ENCODE peak calls at places on chromosomes 16 and 17, in six cellular contexts. I is fibroblast of lung, U is heart right ventricle, P is heart left ventricle, R is lung, M is gastrocnemius medialis. K is an unnamed sample.

GRCh38 chr17:11853321-11854151 is 143.7 kb downstream of the ZNF18 start:
- DNase-seq in I (no peak), U (no peak), P (no peak), R (no peak), M (no peak), K (peak)

GRCh38 chr17:37088913-37089312 is 140.2 kb downstream of the AATF start:
- DNase-seq in I (no peak), U (no peak), P (no peak), R (no peak), M (no peak), K (peak)

GRCh38 chr17:77831497-77832179 is 126.9 kb upstream of the TNRC6C start:
- DNase-seq in I (peak), U (no peak), P (no peak), R (no peak), M (peak), K (no peak)

GRCh38 chr17:61593404-61593803 is 2.4 kb upstream of the NACA2 start:
- DNase-seq in I (no peak), U (no peak), P (no peak), R (no peak), M (no peak), K (no peak)

GRCh38 chr17:70270554-70270953 is 101.2 kb downstream of the KCNJ2 start:
- DNase-seq in I (no peak), U (no peak), P (no peak), R (no peak), M (no peak), K (no peak)

GRCh38 chr17:13864551-13864950 is 204.8 kb upstream of the COX10 start:
- DNase-seq in I (peak), U (no peak), P (no peak), R (no peak), M (no peak), K (no peak)

GRCh38 chr17:55334881-55335523 is 70.2 kb downstream of the HLF start:
- DNase-seq in I (no peak), U (no peak), P (no peak), R (no peak), M (no peak), K (no peak)

GRCh38 chr16:57422026-57422944 is 17.7 kb downstream of the CCL17 start:
- DNase-seq in I (peak), U (peak), P (no peak), R (no peak), M (no peak), K (no peak)

GRCh38 chr17:69565447-69565846 is 150.9 kb downstream of the MAP2K6 start:
- DNase-seq in I (no peak), U (no peak), P (no peak), R (no peak), M (no peak), K (no peak)

GRCh38 chr17:77076046-77076882 is 64.5 kb upstream of the SEC14L1 start:
- DNase-seq in I (no peak), U (no peak), P (no peak), R (no peak), M (no peak), K (no peak)

GRCh38 chr16:75044800-75045361 is 46.1 kb downstream of the ZNRF1 start:
- DNase-seq in I (peak), U (peak), P (no peak), R (peak), M (peak), K (no peak)

GRCh38 chr16:8572919-8573724 is 17.2 kb downstream of the TMEM114 start:
- DNase-seq in I (peak), U (no peak), P (no peak), R (no peak), M (no peak), K (no peak)

GRCh38 chr17:2931426-2931825 is 132.0 kb downstream of the OR1D5 start:
- DNase-seq in I (no peak), U (no peak), P (no peak), R (no peak), M (no peak), K (no peak)

GRCh38 chr16:962901-963814 is 7.6 kb downstream of the LMF1 start:
- DNase-seq in I (no peak), U (no peak), P (no peak), R (no peak), M (no peak), K (no peak)

GRCh38 chr17:78365561-78366108 is 5.8 kb upstream of the SOCS3 start:
- DNase-seq in I (peak), U (no peak), P (no peak), R (no peak), M (no peak), K (no peak)

GRCh38 chr16:68744744-68745280 is 7.7 kb downstream of the CDH1 start:
- DNase-seq in I (no peak), U (no peak), P (no peak), R (peak), M (no peak), K (no peak)

GRCh38 chr17:48470388-48471034 is 40.5 kb upstream of the SKAP1 start:
- DNase-seq in I (peak), U (no peak), P (no peak), R (no peak), M (no peak), K (no peak)

GRCh38 chr16:53504665-53505064 is 1.7 kb upstream of the AKTIP start:
- DNase-seq in I (no peak), U (no peak), P (no peak), R (no peak), M (no peak), K (no peak)

GRCh38 chr16:89502319-89502843 is 5.8 kb upstream of the SPG7 start:
- DNase-seq in I (no peak), U (no peak), P (no peak), R (peak), M (no peak), K (no peak)

GRCh38 chr16:4661661-4662060 is 31.7 kb upstream of the NUDT16L1 start:
- DNase-seq in I (no peak), U (no peak), P (no peak), R (peak), M (no peak), K (no peak)

GRCh38 chr16:78122774-78123315 is 23.4 kb downstream of the WWOX start:
- DNase-seq in I (peak), U (no peak), P (no peak), R (no peak), M (no peak), K (peak)

GRCh38 chr17:17904171-17905035 is 67.6 kb upstream of the SREBF1 start:
- DNase-seq in I (no peak), U (no peak), P (no peak), R (no peak), M (no peak), K (no peak)

GRCh38 chr17:48240562-48241130 is 133.1 kb downstream of the SNX11 start:
- DNase-seq in I (no peak), U (no peak), P (no peak), R (no peak), M (no peak), K (no peak)

GRCh38 chr17:58279736-58280479 is 827 bp downstream of the MPO start:
- DNase-seq in I (no peak), U (no peak), P (no peak), R (no peak), M (no peak), K (no peak)

GRCh38 chr16:117381-118365 is 20.8 kb downstream of the NPRL3 start:
- DNase-seq in I (peak), U (peak), P (no peak), R (peak), M (peak), K (no peak)

GRCh38 chr17:61926831-61927210 is 961 bp downstream of the INTS2 start:
- DNase-seq in I (peak), U (no peak), P (no peak), R (no peak), M (no peak), K (no peak)

GRCh38 chr16:63613701-63614100 is 1508.2 kb downstream of the CDH11 start:
- DNase-seq in I (peak), U (no peak), P (no peak), R (no peak), M (no peak), K (no peak)

GRCh38 chr17:49677134-49677932 is 564 bp downstream of the SPOP start:
- DNase-seq in I (peak), U (peak), P (peak), R (peak), M (peak), K (peak)

GRCh38 chr17:49487202-49487601 is 7.9 kb upstream of the NGFR start:
- DNase-seq in I (no peak), U (no peak), P (no peak), R (no peak), M (no peak), K (no peak)

GRCh38 chr16:69520800-69521602 is 44.8 kb upstream of the NFAT5 start:
- DNase-seq in I (peak), U (no peak), P (no peak), R (no peak), M (no peak), K (no peak)

GRCh38 chr16:81604960-81605383 is 160.4 kb downstream of the CMIP start:
- DNase-seq in I (peak), U (no peak), P (peak), R (no peak), M (no peak), K (no peak)

GRCh38 chr17:12180644-12181261 is 160.1 kb downstream of the MAP2K4 start:
- DNase-seq in I (peak), U (peak), P (no peak), R (no peak), M (no peak), K (no peak)

GRCh38 chr16:75559564-75560372 is 3.7 kb upstream of the TMEM231 start:
- DNase-seq in I (peak), U (peak), P (no peak), R (no peak), M (peak), K (no peak)

GRCh38 chr17:81647640-81648012 is 8.7 kb downstream of the PDE6G start:
- DNase-seq in I (no peak), U (no peak), P (no peak), R (no peak), M (no peak), K (no peak)

GRCh38 chr17:35052780-35053179 is 10.7 kb downstream of the RFFL start:
- DNase-seq in I (no peak), U (no peak), P (no peak), R (no peak), M (no peak), K (no peak)

GRCh38 chr17:35052240-35052608 is 11.3 kb downstream of the RFFL start:
- DNase-seq in I (peak), U (no peak), P (no peak), R (no peak), M (no peak), K (no peak)

GRCh38 chr17:35050170-35050569 is 13.3 kb downstream of the RFFL start:
- DNase-seq in I (no peak), U (no peak), P (no peak), R (no peak), M (no peak), K (no peak)

GRCh38 chr17:35051579-35052239 is 11.8 kb downstream of the RFFL start:
- DNase-seq in I (no peak), U (no peak), P (no peak), R (no peak), M (no peak), K (no peak)

DNA sequence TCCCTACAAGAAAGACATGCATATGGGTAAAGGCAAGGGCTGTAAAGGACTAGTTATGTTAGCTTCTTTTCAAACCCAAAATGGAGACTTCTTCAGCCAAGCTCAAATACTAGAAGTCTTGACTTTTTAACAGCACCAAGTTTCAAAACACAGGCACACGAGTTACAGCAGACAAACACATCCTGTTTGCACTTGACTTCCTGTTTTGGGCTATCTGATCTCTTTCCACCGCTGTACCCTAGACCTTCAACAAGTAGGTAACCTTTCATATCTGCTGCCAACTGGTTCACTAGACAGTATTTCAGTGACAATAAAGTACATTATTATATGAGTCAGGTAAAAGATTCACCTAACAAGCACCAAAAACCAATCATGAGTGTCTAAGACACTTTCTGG is 12.3 kb downstream of the RFFL start:
- DNase-seq in I (no peak), U (no peak), P (no peak), R (no peak), M (no peak), K (no peak)
- H3K27ac ChIP-seq in I (no peak), U (peak), P (no peak), R (no peak), M (peak), K (peak)

GRCh38 chr16:50204426-50205108 is 51.5 kb downstream of the TENT4B start:
- DNase-seq in I (no peak), U (no peak), P (no peak), R (no peak), M (no peak), K (no peak)
- H3K27ac ChIP-seq in I (no peak), U (no peak), P (peak), R (peak), M (no peak), K (no peak)

GRCh38 chr16:22225060-22225459 is 19.0 kb downstream of the EEF2K start:
- DNase-seq in I (no peak), U (no peak), P (peak), R (no peak), M (peak), K (peak)
- H3K27ac ChIP-seq in I (no peak), U (no peak), P (peak), R (peak), M (peak), K (no peak)

DNA sequence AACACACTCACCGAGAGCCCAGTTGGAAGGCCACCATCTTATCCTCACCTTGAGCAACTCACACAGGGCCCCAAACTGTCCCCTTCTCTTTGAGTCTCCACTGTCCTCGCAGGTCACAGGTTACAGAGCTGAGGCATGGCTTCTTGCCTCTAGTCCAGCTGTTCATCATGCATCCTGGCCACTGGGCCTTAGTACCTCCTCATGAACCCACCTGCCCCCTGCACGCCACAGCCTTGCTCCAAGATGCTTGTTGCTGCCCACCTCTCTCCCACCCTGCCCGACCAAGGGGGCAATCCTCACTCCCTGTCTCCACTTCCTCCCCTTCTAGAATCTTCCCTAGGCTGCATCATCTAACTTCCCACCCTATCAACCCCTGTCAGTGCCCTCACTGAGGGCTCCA is 17.1 kb downstream of the CDH5 start:
- DNase-seq in I (no peak), U (no peak), P (no peak), R (no peak), M (no peak), K (no peak)
- H3K27ac ChIP-seq in I (no peak), U (peak), P (peak), R (peak), M (peak), K (no peak)

DNA sequence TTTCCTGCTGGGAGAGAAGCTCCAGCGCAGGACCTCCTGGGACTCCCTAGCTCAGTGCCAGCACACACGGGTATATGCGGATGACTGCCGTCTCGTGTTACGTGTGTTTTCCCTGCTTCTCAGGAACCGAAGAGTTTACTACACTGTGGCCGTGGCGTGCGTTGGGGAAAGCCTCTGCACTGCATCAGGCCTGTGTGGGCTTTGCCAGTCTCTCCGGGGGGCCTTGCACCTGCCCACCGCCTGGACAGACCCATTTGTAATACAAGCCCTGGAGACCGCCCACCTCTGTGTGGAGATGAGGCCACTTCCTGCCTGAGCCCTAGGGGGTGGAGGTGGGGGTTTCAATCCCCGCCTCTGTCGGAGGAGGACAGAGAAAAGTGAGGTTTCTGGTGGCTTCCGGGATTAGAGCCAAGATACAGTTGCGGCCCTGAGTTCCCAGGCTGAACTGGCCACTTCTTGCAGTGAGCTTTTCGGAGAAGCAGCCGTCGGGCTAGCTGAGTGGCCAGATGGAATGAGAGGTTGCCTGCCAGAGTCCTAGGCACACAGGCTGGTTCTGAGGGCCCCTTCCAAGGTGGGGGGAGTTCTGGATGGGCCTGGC is 43.4 kb upstream of the GSE1 start:
- DNase-seq in I (peak), U (no peak), P (no peak), R (peak), M (no peak), K (no peak)
- H3K27ac ChIP-seq in I (no peak), U (no peak), P (peak), R (peak), M (peak), K (no peak)

DNA sequence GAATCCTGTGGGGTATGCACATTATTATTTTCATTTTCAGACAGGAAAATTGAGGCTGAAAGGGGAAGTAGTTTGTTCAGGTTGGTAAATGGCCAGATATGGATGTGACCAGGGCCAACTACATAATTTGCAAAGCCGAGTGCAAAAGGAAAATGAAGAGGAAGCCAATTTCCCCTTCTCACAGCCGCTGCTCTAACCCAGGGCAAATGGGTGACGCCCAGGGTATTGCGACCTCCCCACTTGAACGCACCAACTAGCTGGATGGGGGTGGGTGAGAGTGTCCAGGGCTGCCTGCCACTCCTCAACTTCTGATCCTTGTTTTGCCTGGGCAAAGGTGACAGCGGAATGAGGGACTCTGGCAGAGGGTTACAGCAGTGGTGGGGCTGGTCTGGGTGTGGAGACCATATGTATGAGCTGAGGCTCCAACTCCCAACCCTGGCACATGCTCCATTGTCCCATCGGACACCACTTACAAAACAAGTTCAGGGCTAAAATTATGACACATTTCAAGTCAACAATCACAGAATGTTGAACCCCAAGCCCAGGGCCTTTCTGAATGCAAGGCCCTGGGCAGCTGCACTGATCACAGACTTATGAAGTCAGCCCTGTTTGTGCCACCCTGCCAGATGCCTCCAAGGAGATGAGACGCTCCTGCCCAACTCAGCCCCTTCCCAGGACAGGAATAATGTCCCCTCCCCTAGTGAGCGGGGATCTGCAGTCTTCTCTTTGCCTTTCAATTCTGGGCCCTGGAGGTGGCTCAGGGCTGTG is 1.7 kb downstream of the ANKRD40CL start:
- DNase-seq in I (no peak), U (no peak), P (no peak), R (no peak), M (no peak), K (no peak)
- H3K27ac ChIP-seq in I (no peak), U (no peak), P (no peak), R (no peak), M (no peak), K (no peak)

DNA sequence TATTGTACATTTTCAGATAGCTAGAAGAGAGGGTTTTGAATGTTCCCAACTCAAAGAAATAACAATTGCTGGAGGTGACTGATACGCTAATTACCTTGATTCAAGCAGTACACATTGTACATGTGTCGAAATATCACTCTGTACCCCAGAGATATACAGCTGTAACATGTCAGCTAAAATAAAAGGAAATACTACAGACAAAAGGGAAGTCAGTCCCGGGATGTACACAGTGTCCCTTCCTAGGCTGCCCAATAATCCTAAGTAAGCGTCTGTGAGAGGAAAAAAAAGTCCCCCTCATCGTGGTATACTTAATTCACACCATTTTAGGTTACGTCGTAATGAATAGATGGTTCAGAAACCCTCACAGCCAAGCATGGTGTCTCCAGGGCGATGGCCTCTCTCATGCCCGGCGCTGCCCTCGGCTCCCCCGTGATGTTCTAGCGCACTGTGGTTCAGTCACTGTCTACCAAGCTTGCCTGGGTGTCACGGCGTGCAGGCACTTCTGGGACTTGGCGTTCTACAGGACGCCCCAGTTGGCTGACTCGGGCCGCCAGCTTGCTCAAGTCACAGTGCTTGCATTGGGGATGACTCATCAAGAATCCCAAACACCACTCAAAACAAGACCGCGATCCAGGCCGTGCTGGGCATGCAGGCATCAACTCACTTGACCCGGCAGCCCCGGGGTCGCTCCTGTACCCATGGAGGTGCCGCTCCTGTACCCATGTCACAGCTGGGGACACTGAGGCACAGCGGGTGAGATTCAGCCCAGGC is 27.6 kb downstream of the CCDC40 start:
- DNase-seq in I (peak), U (no peak), P (no peak), R (peak), M (peak), K (no peak)
- H3K27ac ChIP-seq in I (no peak), U (no peak), P (peak), R (peak), M (peak), K (peak)

GRCh38 chr16:70750893-70751467 is 50.0 kb downstream of the VAC14 start:
- DNase-seq in I (peak), U (peak), P (peak), R (peak), M (peak), K (peak)
- H3K27ac ChIP-seq in I (peak), U (peak), P (peak), R (peak), M (peak), K (peak)